ENCODE peak calls at places on chromosome 18, in ten cellular contexts. J is PC-9; C is HuH-7.5; G is mucosa of gallbladder; Y is lower lobe of right lung; A is activated naive CD4-positive, alpha-beta T cell; E is fibroblast of mammary gland; F is stimulated activated CD4-positive, alpha-beta T cell treated with anti-CD3 and anti-CD28 coated beads, Interleukin-15, amount 100 ng/mL, for 1 hour; W is dorsolateral prefrontal cortex; X is stimulated activated naive B cell treated with anti-CD40 and anti-IgM and Interleukin-4, amounts not matched to agents 10 μg/mL and 1 μg/mL and 100 μg/mL, for 72 hours. M is an unnamed sample.

GRCh38 chr18:25739356-25739755 is 351.1 kb downstream of the SS18 start:
- DNase-seq in W (no peak), A (no peak), E (no peak), F (no peak), X (no peak), G (no peak), J (no peak), C (no peak), Y (no peak), M (no peak)

GRCh38 chr18:77650799-77651385 is 401.2 kb downstream of the GALR1 start:
- DNase-seq in A (peak; percentile 2), J (peak; percentile 20), E (peak; percentile 54), C (peak; percentile 41), X (peak; percentile 48), F (peak; percentile 43), G (peak; percentile 59), W (peak; percentile 48), Y (peak; percentile 76), M (peak; percentile 41)

GRCh38 chr18:23994361-23994902 is 20.1 kb upstream of the TTC39C start:
- DNase-seq in C (no peak), X (no peak), A (no peak), G (peak; percentile 30), Y (peak; percentile 61), W (no peak), E (peak; percentile 83), J (peak; percentile 40), F (no peak), M (no peak)

GRCh38 chr18:23134780-23135678 is at the start of gene CABLES1:
- DNase-seq in F (peak; percentile 5), A (peak; percentile 1), X (peak; percentile 30), G (peak; percentile 66), W (peak; percentile 44), C (peak; percentile 77), Y (peak; percentile 85), E (peak; percentile 22), J (peak; percentile 62), M (peak; percentile 56)

GRCh38 chr18:34957864-34958259 is 83.4 kb upstream of the MAPRE2 start:
- DNase-seq in J (no peak), E (no peak), X (no peak), C (no peak), Y (no peak), G (no peak), W (no peak), F (no peak), A (no peak), M (no peak)

GRCh38 chr18:24432618-24433017 is 6.1 kb downstream of the IMPACT start:
- DNase-seq in J (no peak), A (no peak), E (no peak), G (no peak), Y (no peak), W (no peak), F (no peak), C (no peak), X (no peak), M (no peak)

GRCh38 chr18:36850527-36851201 is 21.7 kb downstream of the KIAA1328 start:
- DNase-seq in G (no peak), W (no peak), Y (no peak), A (no peak), X (no peak), C (no peak), J (no peak), E (peak; percentile 95), F (no peak), M (no peak)

GRCh38 chr18:58578321-58578720 is 50.6 kb downstream of the ALPK2 start:
- DNase-seq in A (no peak), Y (no peak), E (peak; percentile 43), F (no peak), W (no peak), X (no peak), C (no peak), J (no peak), G (no peak), M (no peak)

GRCh38 chr18:28267878-28268625 is 91.1 kb upstream of the CDH2 start:
- DNase-seq in W (no peak), J (no peak), Y (no peak), E (peak; percentile 28), G (no peak), A (no peak), F (no peak), X (no peak), C (no peak), M (no peak)

GRCh38 chr18:2518473-2518872 is 52.8 kb downstream of the METTL4 start:
- DNase-seq in E (no peak), X (no peak), A (no peak), C (no peak), W (no peak), Y (no peak), J (no peak), G (no peak), F (no peak), M (no peak)

GRCh38 chr18:44450220-44450619 is 230.5 kb upstream of the SETBP1 start:
- DNase-seq in E (no peak), X (no peak), F (no peak), G (no peak), A (no peak), Y (no peak), J (no peak), W (no peak), C (no peak), M (no peak)

GRCh38 chr18:42047721-42048120 is 92.7 kb downstream of the PIK3C3 start:
- DNase-seq in J (no peak), F (no peak), X (no peak), A (no peak), E (peak; percentile 41), W (no peak), C (no peak), Y (no peak), G (no peak), M (no peak)

GRCh38 chr18:44758821-44759624 is 78.3 kb downstream of the SETBP1 start:
- DNase-seq in W (no peak), J (no peak), C (no peak), A (no peak), X (peak; percentile 82), E (no peak), G (no peak), F (no peak), Y (no peak), M (no peak)

GRCh38 chr18:13446581-13447470 is 228.3 kb downstream of the LDLRAD4 start:
- DNase-seq in C (no peak), X (no peak), F (no peak), E (no peak), A (no peak), G (no peak), J (no peak), W (no peak), Y (no peak), M (no peak)

GRCh38 chr18:48541026-48541746 is 2.4 kb downstream of the CTIF start:
- DNase-seq in C (peak; percentile 35), G (peak; percentile 72), J (peak; percentile 47), F (no peak), X (peak; percentile 16), Y (peak; percentile 84), W (peak; percentile 52), E (peak; percentile 67), A (no peak), M (peak; percentile 67)

GRCh38 chr18:79208882-79209281 is 139.7 kb downstream of the ATP9B start:
- DNase-seq in F (no peak), W (no peak), C (no peak), Y (no peak), G (no peak), A (no peak), X (no peak), J (no peak), E (no peak), M (no peak)

GRCh38 chr18:21443776-21444464 is 156.6 kb downstream of the ESCO1 start:
- DNase-seq in A (no peak), W (no peak), C (no peak), Y (no peak), J (no peak), X (no peak), G (no peak), F (no peak), E (peak; percentile 27), M (no peak)

GRCh38 chr18:31373641-31374040 is 2.9 kb upstream of the DSG4 start:
- DNase-seq in W (no peak), F (no peak), A (no peak), C (no peak), J (no peak), Y (no peak), G (no peak), X (no peak), E (no peak), M (no peak)

GRCh38 chr18:22556271-22556990 is 138.7 kb upstream of the CTAGE1 start:
- DNase-seq in W (no peak), A (no peak), F (no peak), E (no peak), J (no peak), X (no peak), Y (no peak), C (no peak), G (peak; percentile 76), M (peak; percentile 6)

GRCh38 chr18:26133652-26134051 is at the start of gene PSMA8:
- DNase-seq in J (no peak), F (peak; percentile 26), C (no peak), A (peak; percentile 4), E (no peak), X (peak; percentile 6), W (no peak), G (no peak), Y (no peak), M (no peak)

GRCh38 chr18:48835119-48835518 is 115.6 kb downstream of the SMAD7 start:
- DNase-seq in X (no peak), Y (peak; percentile 6), J (no peak), G (no peak), F (no peak), A (no peak), E (no peak), W (no peak), C (no peak), M (no peak)

M was measured in occipital lobe.